ENCODE peak calls at places on chromosomes 4 and X, in eight cellular contexts. P is NB4, Q is cardiac fibroblast, U is progenitor cell of endocrine pancreas, R is pancreas, K is fibroblast of the aortic adventitia, G is tibial artery, I is fibroblast of lung. B is an unnamed sample.

GRCh38 chr4:2070421-2071251 is 11.5 kb downstream of the NAT8L start:
- DNase-seq in K (no peak), G (no peak), I (no peak), Q (no peak), R (no peak), P (no peak), U (no peak), B (no peak)

GRCh38 chr4:117400039-117400835 is 314.9 kb upstream of the TRAM1L1 start:
- DNase-seq in Q (peak; percentile 49), K (peak; percentile 14), R (no peak), I (peak; percentile 79), G (no peak), P (no peak), U (no peak), B (no peak)

GRCh38 chr4:67051000-67051789 is 494.1 kb downstream of the CENPC start:
- DNase-seq in G (no peak), R (no peak), I (no peak), U (no peak), P (no peak), K (no peak), Q (no peak), B (no peak)

GRCh38 chrX:29432534-29432933 is 782.8 kb upstream of the MAGEB2 start:
- DNase-seq in G (no peak), P (no peak), U (no peak), I (no peak), Q (no peak), K (peak; percentile 14), R (no peak), B (no peak)

GRCh38 chr4:52143815-52144214 is 92.7 kb downstream of the SPATA18 start:
- DNase-seq in R (no peak), Q (no peak), U (no peak), K (no peak), I (no peak), P (peak; percentile 76), G (no peak), B (no peak)

GRCh38 chrX:138487866-138488265 is 223.7 kb downstream of the FGF13 start:
- DNase-seq in I (no peak), Q (no peak), G (no peak), U (no peak), K (no peak), P (no peak), R (no peak), B (no peak)

GRCh38 chr4:164177186-164177585 is 576.7 kb upstream of the SMIM31 start:
- DNase-seq in Q (no peak), K (no peak), R (no peak), G (no peak), I (no peak), U (no peak), P (no peak), B (no peak)

GRCh38 chrX:23035493-23035892 is 35.7 kb downstream of the DDX53 start:
- DNase-seq in U (no peak), Q (no peak), K (no peak), R (no peak), I (no peak), P (peak; percentile 0), G (no peak), B (no peak)

GRCh38 chrX:153776611-153777045 is 4.2 kb upstream of the SRPK3 start:
- DNase-seq in K (no peak), G (no peak), U (no peak), R (no peak), I (no peak), P (no peak), Q (no peak), B (no peak)

GRCh38 chr4:82201303-82201702 is 172.5 kb downstream of the HNRNPD start:
- DNase-seq in I (no peak), G (no peak), P (no peak), Q (peak; percentile 12), R (no peak), U (no peak), K (peak; percentile 14), B (no peak)

GRCh38 chr4:153440475-153440874 is 25.7 kb upstream of the TMEM131L start:
- DNase-seq in R (no peak), G (no peak), Q (no peak), K (no peak), P (no peak), U (no peak), I (no peak), B (no peak)

DNA sequence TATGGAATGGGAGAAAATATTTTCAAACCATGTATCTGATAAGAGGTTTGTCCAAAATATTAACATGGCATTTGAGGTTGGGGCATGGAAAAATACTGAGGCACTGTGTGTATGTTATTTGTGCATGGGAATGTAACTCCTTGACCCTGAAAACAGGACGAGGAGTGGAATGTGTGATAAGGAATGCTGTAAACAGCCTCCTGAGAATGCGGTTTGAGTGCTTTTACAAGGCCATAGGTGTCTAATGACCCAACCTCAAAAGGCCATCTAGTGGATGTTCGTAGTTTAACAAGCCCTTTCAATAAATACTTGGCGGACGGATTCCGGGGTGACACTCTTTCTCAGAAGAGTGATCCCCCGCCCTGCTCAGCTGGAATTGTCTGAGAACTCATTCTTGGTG is 162.9 kb upstream of the USP9X start:
- DNase-seq in R (no peak), P (peak; percentile 23), Q (peak; percentile 78), G (no peak), I (peak; percentile 55), K (peak; percentile 66), U (no peak), B (no peak)
- TF ChIP-seq CTCF in R (no peak), P (peak; percentile 33), Q (peak; percentile 33), G (no peak), I (peak; percentile 41), K (peak; percentile 47), U (peak; percentile 21), B (peak; percentile 19)

GRCh38 chr4:102575369-102576129 is 74.4 kb downstream of the NFKB1 start:
- DNase-seq in P (no peak), U (no peak), G (no peak), Q (no peak), R (no peak), I (no peak), K (no peak), B (no peak)

GRCh38 chr4:102580463-102580842 is 79.3 kb downstream of the NFKB1 start:
- DNase-seq in I (no peak), P (no peak), U (no peak), G (no peak), Q (no peak), R (no peak), K (no peak), B (no peak)

GRCh38 chr4:102579794-102580462 is 78.8 kb downstream of the NFKB1 start:
- DNase-seq in I (no peak), U (no peak), Q (no peak), R (no peak), G (no peak), P (no peak), K (no peak), B (no peak)

GRCh38 chr4:102578270-102578669 is 77.1 kb downstream of the NFKB1 start:
- DNase-seq in Q (no peak), I (no peak), P (no peak), G (no peak), K (no peak), U (no peak), R (no peak), B (no peak)

DNA sequence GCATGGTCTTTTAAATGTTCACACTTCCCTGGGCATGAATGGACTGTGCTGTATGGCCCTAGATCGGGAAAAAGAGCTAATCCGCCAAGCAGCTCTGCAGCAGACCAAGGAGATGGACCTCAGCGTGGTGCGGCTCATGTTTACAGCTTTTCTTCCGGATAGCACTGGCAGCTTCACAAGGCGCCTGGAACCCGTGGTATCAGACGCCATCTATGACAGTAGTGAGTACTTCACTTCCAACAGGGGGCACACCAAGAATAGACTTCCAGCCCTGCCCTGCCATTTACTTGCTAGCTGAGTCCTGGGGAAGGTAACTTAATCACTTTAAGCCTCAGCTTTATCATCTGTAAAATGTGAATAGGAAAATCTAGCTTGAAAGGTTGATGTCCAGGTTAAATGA is 77.7 kb downstream of the NFKB1 start:
- DNase-seq in U (no peak), P (peak; percentile 9), I (peak; percentile 30), R (no peak), Q (peak; percentile 20), G (no peak), K (no peak), B (no peak)
- TF ChIP-seq CTCF in U (peak; percentile 24), P (no peak), I (no peak), R (no peak), Q (no peak), G (no peak), K (no peak), B (no peak)

GRCh38 chr4:6910340-6910959 is 824 bp downstream of the TBC1D14 start:
- DNase-seq in Q (no peak), G (no peak), U (no peak), R (peak; percentile 80), P (peak; percentile 56), K (no peak), I (no peak), B (no peak)
- TF ChIP-seq CTCF in Q (no peak), G (no peak), U (peak; percentile 47), R (no peak), P (peak; percentile 22), K (no peak), I (peak; percentile 16), B (no peak)

GRCh38 chr4:168318266-168318895 is at the start of gene DDX60:
- DNase-seq in Q (peak; percentile 80), I (peak; percentile 85), R (peak; percentile 84), K (peak; percentile 81), U (peak; percentile 41), G (peak; percentile 83), P (peak; percentile 77), B (no peak)
- TF ChIP-seq CTCF in Q (peak; percentile 56), I (peak; percentile 52), R (peak; percentile 21), K (peak; percentile 68), U (peak; percentile 61), G (peak; percentile 41), P (peak; percentile 20), B (no peak)